ENCODE peak calls at places on chromosomes 16 and 17, in five cellular contexts. V is gastrocnemius medialis, N is hepatocyte, F is GM12865, J is heart right ventricle. M is an unnamed sample.

GRCh38 chr17:7477392-7478275 is 1.8 kb downstream of the ZBTB4 start:
- DNase-seq in N (peak), J (peak), F (no peak), V (peak), M (peak)

GRCh38 chr16:285146-286055 is 2.4 kb downstream of the PDIA2 start:
- DNase-seq in V (no peak), F (peak), J (no peak), N (no peak), M (no peak)

GRCh38 chr16:87541004-87541881 is 48.4 kb upstream of the ZCCHC14 start:
- DNase-seq in N (peak), F (no peak), V (no peak), J (peak), M (peak)

GRCh38 chr16:78310990-78311561 is 211.6 kb downstream of the WWOX start:
- DNase-seq in V (no peak), J (no peak), N (no peak), F (no peak), M (peak)

GRCh38 chr17:6508026-6508425 is 48.3 kb downstream of the PITPNM3 start:
- DNase-seq in N (no peak), V (no peak), J (no peak), F (no peak), M (no peak)

GRCh38 chr17:60896996-60897395 is 219.3 kb downstream of the BCAS3 start:
- DNase-seq in V (no peak), N (no peak), J (no peak), F (no peak), M (no peak)

GRCh38 chr16:86768999-86769398 is 190.7 kb downstream of the FOXL1 start:
- DNase-seq in J (no peak), F (peak), N (peak), V (no peak), M (no peak)

GRCh38 chr16:89172171-89172900 is 788 bp downstream of the CDH15 start:
- DNase-seq in F (no peak), V (no peak), J (no peak), N (no peak), M (no peak)

GRCh38 chr17:28467456-28468025 is 5.9 kb upstream of the SLC13A2 start:
- DNase-seq in N (no peak), J (no peak), F (no peak), V (no peak), M (peak)

GRCh38 chr16:68086336-68086821 is 1.2 kb downstream of the NFATC3 start:
- DNase-seq in N (no peak), V (no peak), F (no peak), J (no peak), M (peak)

GRCh38 chr16:86387461-86388440 is 122.6 kb upstream of the FOXF1 start:
- DNase-seq in V (no peak), N (no peak), J (no peak), F (no peak), M (peak)

GRCh38 chr17:50519141-50519834 is 11.0 kb downstream of the MYCBPAP start:
- DNase-seq in F (no peak), J (no peak), N (no peak), V (no peak), M (no peak)

GRCh38 chr17:49739662-49740271 is 24.2 kb downstream of the FAM117A start:
- DNase-seq in V (peak), F (peak), N (peak), J (peak), M (peak)

GRCh38 chr16:80344570-80344969 is 196.2 kb upstream of the DYNLRB2 start:
- DNase-seq in F (no peak), J (no peak), V (no peak), N (no peak), M (no peak)

GRCh38 chr17:37067555-37068111 is 118.9 kb downstream of the AATF start:
- DNase-seq in F (no peak), N (peak), V (peak), J (peak), M (peak)

GRCh38 chr16:12358898-12359297 is 382.4 kb downstream of the SNX29 start:
- DNase-seq in F (no peak), J (no peak), V (no peak), N (no peak), M (no peak)

GRCh38 chr16:82329504-82330192 is 159.6 kb upstream of the MPHOSPH6 start:
- DNase-seq in V (no peak), F (no peak), J (no peak), N (peak), M (no peak)

GRCh38 chr17:4449736-4450135 is 16.0 kb downstream of the SPNS3 start:
- DNase-seq in V (no peak), J (no peak), F (no peak), N (no peak), M (no peak)

GRCh38 chr16:6611535-6611934 is 721.1 kb upstream of the RBFOX1 start:
- DNase-seq in V (no peak), N (no peak), J (no peak), F (no peak), M (no peak)

GRCh38 chr17:33520404-33521032 is 227.4 kb upstream of the ASIC2 start:
- DNase-seq in J (peak), V (no peak), N (peak), F (peak), M (peak)

GRCh38 chr17:41959336-41960095 is 7.1 kb upstream of the CNP start:
- DNase-seq in J (no peak), V (no peak), N (peak), F (peak), M (peak)

GRCh38 chr17:8062435-8062806 is 23.6 kb downstream of the ALOX15B start:
- DNase-seq in V (no peak), J (no peak), N (no peak), F (no peak), M (peak)

DNA sequence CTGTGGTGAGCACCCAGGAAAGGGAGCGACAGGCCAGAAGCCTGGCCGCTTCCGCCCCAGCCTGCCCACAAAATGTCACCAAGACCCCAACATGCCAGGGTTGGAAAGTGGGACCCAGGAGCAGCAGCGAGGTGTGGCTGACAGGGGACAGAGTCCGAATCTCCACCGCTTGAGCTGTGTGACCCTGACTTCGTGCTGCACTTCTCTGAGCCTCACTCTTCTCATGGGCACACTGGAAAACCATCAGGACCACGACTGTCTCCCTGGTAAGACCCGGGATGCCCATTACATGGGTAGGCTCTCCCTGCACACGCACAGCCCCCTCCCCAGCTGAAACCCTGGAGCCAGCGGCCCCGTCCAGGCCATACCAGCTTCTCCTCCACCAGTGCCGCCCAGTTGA is 34.9 kb downstream of the PPL start:
- DNase-seq in N (no peak), J (no peak), V (no peak), F (no peak), M (no peak)
- H3K4me3 ChIP-seq in N (no peak), J (no peak), V (no peak), F (no peak), M (no peak)

GRCh38 chr17:78269893-78270490 is 38.6 kb downstream of the TMEM235 start:
- DNase-seq in N (peak), J (no peak), V (no peak), F (no peak), M (no peak)

GRCh38 chr17:78267257-78268073 is 36.0 kb downstream of the TMEM235 start:
- DNase-seq in J (no peak), N (peak), V (no peak), F (no peak), M (no peak)

GRCh38 chr17:78271419-78272160 is 40.2 kb downstream of the TMEM235 start:
- DNase-seq in V (no peak), N (peak), F (no peak), J (no peak), M (no peak)

GRCh38 chr17:78268191-78268874 is 36.9 kb downstream of the TMEM235 start:
- DNase-seq in J (no peak), F (no peak), V (no peak), N (peak), M (no peak)

DNA sequence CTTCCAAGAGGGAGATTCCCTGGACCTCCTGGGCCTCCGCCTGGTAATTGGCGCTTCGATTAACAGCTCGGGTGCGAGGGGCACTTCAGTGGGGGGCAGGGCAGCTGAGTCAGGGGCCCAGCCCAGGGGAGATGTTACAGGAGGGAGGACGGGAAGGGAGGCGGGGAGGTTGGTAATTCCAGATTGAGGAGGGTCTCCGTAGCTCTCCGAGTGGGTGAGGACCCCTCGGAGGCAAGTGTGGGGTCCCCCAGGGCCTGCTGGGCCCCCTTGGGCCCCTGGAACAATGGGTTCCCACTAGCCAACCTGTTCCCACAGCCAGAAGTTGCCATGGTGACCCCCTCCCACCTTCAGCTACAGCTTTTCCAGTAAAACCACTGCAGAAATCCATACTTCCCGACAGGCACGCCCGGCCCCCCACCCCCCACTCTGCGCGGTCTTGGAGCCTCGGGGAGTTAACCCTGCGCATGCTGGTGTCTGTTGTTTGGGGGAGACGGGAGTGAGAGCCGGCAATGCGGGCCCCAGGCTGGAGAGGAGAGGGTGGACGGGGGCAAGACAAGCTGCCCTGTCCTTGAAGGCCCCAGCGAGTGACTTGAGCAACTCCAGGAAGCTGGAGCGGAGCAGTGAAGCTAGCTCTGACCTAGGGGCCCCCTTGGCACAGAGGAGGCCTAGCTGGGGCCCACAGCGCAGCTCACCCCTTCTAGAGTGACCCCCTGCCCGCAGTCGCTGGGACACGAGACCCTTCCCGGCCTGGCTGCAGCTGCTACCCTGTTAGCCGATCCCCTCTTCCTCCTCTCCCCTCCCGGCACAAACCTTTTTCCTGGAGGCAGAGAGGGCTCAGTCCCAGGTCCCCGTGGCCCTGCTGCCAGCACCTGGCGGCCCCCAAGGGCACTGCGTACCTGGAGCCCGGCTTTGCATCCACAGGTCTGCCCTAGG is 37.8 kb downstream of the TMEM235 start:
- DNase-seq in V (no peak), J (no peak), F (no peak), N (peak), M (peak)
- TF ChIP-seq CTCF in V (no peak), J (no peak), F (no peak), N (no peak), M (no peak)

DNA sequence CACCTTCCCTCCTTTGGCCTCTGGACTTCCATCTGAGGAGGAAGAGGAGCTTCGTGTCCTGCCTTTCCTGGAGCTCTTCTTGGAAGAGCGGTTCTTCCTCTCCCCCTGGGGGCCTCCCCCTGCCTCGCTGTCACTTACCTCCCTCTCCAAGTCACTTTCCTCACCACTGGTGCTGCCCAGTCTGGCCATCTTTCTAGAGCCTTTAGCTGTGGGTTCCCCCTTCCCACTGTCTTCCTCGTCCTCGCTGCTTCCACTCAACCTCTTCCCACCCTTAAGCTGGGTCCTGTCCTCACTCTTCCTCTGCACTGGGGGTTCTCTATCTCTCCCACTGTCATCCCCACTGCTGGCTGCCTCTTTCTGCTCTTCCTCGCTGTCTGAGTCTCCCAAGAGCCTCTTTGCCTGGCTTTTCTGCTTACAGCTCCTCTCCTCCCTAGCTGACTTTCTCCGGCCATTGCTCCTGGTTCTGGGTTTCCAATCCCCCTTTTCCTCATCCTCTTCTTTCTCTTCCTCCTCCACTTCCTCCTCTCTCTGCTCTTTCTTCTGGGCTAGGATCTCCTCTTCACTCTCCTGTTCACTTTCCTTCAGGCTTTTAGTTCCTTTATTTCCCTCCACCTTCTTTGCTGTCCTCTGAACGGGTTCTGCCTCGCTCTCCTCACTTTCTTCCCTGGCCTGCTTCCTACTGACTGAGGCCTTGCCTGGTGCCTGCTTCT is 1.4 kb downstream of the HIRIP3 start:
- DNase-seq in N (no peak), F (no peak), V (no peak), J (no peak), M (no peak)
- H3K4me3 ChIP-seq in N (no peak), F (no peak), V (peak), J (peak), M (no peak)

DNA sequence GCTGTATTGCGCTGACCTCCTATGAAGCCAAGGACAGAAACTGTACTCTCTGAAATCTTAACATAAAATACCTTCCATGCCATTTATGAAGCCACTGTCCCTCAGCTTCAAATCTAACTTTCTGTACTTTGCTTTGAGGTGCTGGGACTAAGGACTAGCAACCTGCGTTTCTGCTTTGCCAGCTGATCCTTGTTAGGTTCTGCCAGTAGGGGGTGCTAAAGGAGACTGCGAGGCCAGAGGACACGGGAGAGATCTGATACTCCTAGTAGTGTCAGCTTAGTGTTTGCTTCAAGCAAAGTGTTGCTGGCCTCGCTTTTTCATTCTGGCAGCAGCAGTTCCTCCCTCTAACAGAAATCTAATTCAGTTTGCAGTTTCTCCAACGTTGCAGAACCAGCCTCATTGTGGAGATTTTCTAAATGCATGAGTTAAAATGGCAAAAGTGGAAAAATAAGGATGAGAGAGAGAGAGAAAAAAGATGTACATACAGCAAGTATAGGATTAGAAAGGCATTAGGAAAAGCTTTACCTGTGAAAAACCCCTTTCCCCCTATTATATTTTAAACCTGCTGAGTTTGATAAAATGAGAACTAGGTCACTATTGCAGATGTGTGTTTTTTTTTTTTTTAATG is 297.5 kb downstream of the CA10 start:
- DNase-seq in F (peak), N (peak), V (no peak), J (no peak), M (peak)
- TF ChIP-seq CTCF in F (peak), N (peak), V (peak), J (no peak), M (peak)

GRCh38 chr17:74441537-74441936 is 9.6 kb downstream of the GPRC5C start:
- DNase-seq in N (no peak), F (no peak), V (no peak), J (no peak), M (no peak)
- H3K4me3 ChIP-seq in N (no peak), F (no peak), V (no peak), J (no peak), M (no peak)

DNA sequence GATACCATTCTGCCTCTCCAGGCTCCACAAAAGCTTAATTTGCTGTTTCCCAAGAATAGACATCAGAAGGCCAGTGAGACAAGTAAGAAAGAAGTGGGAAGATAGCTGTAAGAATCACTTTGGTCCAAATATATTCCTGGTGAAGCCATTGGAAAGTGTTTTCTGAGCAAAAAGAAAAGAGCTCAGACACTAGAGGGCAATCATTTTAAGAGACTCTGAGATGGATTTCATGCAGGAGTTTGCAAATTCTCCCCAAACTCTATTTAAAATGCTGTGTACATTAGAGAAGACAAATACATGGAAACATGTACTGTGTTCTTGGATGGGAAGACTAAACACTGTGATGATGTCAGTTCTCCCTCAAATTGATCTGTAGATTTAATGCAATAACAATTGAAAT is 8.0 kb upstream of the SLC6A2 start:
- DNase-seq in V (no peak), N (no peak), J (no peak), F (no peak), M (no peak)
- TF ChIP-seq CTCF in V (no peak), N (peak), J (no peak), F (no peak), M (no peak)

DNA sequence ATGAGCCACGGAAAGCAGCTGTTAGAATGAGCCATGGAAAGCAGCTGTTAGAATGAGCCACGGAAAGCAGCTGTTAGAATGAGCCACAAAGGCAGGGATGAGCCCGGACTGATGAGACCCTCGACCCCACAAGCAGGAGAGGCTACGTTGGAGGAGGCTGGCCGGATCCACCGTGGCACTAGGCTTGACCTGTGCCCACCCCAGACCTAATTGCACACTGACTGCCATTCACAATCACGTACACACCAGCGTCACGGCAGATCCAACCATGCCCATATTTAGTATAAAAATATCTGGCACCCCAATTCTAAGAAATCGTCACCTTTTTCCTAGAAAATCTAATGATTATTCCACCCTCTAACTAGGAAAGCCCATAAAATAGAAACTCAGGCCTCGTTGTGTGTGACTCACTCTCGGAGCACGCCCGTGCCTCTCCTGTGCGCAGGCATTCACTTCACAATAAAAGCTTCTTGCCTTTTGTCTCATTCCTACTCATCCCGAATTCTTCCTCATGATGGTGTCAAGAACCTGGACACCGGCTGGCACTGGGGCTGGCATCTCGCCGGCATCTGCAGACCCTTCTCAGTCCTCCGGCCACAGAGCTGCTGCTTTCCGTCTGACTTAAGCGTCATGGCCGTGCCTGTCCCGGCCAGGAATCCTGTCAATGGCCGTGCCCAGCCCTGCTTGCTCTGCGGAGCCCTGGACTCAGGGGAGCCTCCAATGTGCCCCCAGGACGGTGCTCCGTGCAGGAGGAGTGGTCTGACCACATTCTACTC is 5.5 kb upstream of the SECTM1 start:
- DNase-seq in J (no peak), F (no peak), N (peak), V (no peak), M (peak)
- H3K4me3 ChIP-seq in J (peak), F (no peak), N (no peak), V (peak), M (peak)

GRCh38 chr16:19017179-19017578 is 33.4 kb downstream of the TMC7 start:
- DNase-seq in V (no peak), J (no peak), N (no peak), F (no peak), M (no peak)

GRCh38 chr16:19008770-19009169 is 25.0 kb downstream of the TMC7 start:
- DNase-seq in N (no peak), V (no peak), F (no peak), J (no peak), M (peak)

GRCh38 chr16:19011169-19011731 is 27.5 kb downstream of the TMC7 start:
- DNase-seq in V (no peak), F (no peak), N (no peak), J (no peak), M (no peak)

DNA sequence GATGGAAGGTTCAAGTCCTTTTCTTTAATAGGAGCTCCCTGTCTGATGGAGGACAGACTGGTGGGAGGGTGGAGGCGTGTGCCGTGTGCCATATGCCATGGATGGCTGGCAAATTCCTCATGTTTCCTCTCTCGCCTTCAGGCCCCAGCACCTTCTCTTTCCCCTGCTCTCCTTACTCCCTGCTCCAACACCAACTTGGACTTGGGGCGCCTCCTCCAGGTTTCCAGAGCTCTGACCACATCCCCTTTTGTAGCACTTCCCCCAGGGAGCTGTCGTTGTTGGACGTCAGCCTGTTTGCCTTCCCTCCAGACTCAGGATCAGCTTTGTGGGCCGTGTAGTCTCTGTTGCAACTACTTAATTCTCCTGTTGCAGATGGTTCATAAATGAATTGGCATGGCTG is 30.7 kb downstream of the TMC7 start:
- DNase-seq in N (no peak), F (no peak), J (no peak), V (no peak), M (no peak)
- TF ChIP-seq CTCF in N (no peak), F (no peak), J (no peak), V (no peak), M (no peak)

M was measured in choroid plexus epithelial cell.